ENCODE peak calls at places on chromosomes 2 and 18, in five cellular contexts. G is HCT116; Z is CD8-positive, alpha-beta memory T cell; V is body of pancreas; H is RWPE2. R is an unnamed sample. For H3K4me1, the result is how much of the 10 kb centered on the place peaks cover.

GRCh38 chr2:96939415-96939814 is 47.0 kb downstream of the FAM178B start:
- DNase-seq in G (no peak), Z (no peak), V (no peak), H (no peak), R (no peak)

GRCh38 chr18:38481576-38481975 is 916.0 kb upstream of the CELF4 start:
- DNase-seq in G (no peak), Z (no peak), V (no peak), H (no peak), R (no peak)

GRCh38 chr18:12254137-12254819 is at the start of gene CIDEA:
- DNase-seq in G (no peak), Z (no peak), V (no peak), H (no peak), R (no peak)

GRCh38 chr18:54712315-54712714 is 116.0 kb upstream of the RAB27B start:
- DNase-seq in G (no peak), Z (no peak), V (no peak), H (no peak), R (no peak)

GRCh38 chr2:141824790-141825189 is 306.0 kb downstream of the LRP1B start:
- DNase-seq in G (no peak), Z (no peak), V (no peak), H (no peak), R (no peak)

GRCh38 chr2:234593636-234594035 is 96.8 kb upstream of the ARL4C start:
- DNase-seq in G (no peak), Z (no peak), V (no peak), H (no peak), R (no peak)

GRCh38 chr2:219991116-219991515 is 363.7 kb downstream of the SLC4A3 start:
- DNase-seq in G (no peak), Z (no peak), V (no peak), H (no peak), R (no peak)

GRCh38 chr2:219332542-219332941 is at the start of gene RESP18:
- DNase-seq in G (no peak), Z (no peak), V (no peak), H (no peak), R (no peak)

GRCh38 chr2:191806396-191806795 is 40.5 kb downstream of the CAVIN2 start:
- DNase-seq in G (no peak), Z (no peak), V (no peak), H (no peak), R (no peak)

GRCh38 chr18:10487161-10487560 is 32.7 kb downstream of the APCDD1 start:
- DNase-seq in G (no peak), Z (no peak), V (no peak), H (no peak), R (no peak)

GRCh38 chr2:119424284-119425118 is 7.2 kb upstream of the TMEM37 start:
- DNase-seq in G (no peak), Z (no peak), V (no peak), H (no peak), R (no peak)

GRCh38 chr2:28436525-28437051 is 43.9 kb downstream of the FOSL2 start:
- DNase-seq in G (no peak), Z (no peak), V (peak), H (peak), R (peak)

GRCh38 chr2:99067871-99068270 is 73.6 kb upstream of the C2orf15 start:
- DNase-seq in G (no peak), Z (no peak), V (no peak), H (no peak), R (no peak)

GRCh38 chr2:96985181-96985580 is 1.2 kb downstream of the FAM178B start:
- DNase-seq in G (no peak), Z (no peak), V (no peak), H (no peak), R (no peak)

GRCh38 chr18:46481048-46481846 is 175.8 kb downstream of the LOXHD1 start:
- DNase-seq in G (peak), Z (peak), V (no peak), H (no peak), R (peak)

GRCh38 chr2:4972472-4972871 is 719.7 kb upstream of the SOX11 start:
- DNase-seq in G (no peak), Z (no peak), V (no peak), H (no peak), R (no peak)

GRCh38 chr18:5294618-5295230 is 802 bp downstream of the ZBTB14 start:
- DNase-seq in G (no peak), Z (peak), V (no peak), H (no peak), R (peak)

GRCh38 chr2:69797836-69798465 is 31.5 kb upstream of the GMCL1 start:
- DNase-seq in G (no peak), Z (no peak), V (no peak), H (no peak), R (peak)

GRCh38 chr2:96584017-96584416 is 47.5 kb downstream of the ARID5A start:
- DNase-seq in G (no peak), Z (no peak), V (no peak), H (no peak), R (no peak)

GRCh38 chr18:79441261-79441819 is 45.6 kb downstream of the NFATC1 start:
- DNase-seq in G (no peak), Z (no peak), V (no peak), H (no peak), R (no peak)

GRCh38 chr2:129252781-129253460 is 726.5 kb upstream of the RAB6C start:
- DNase-seq in G (no peak), Z (no peak), V (no peak), H (no peak), R (no peak)

GRCh38 chr2:240664622-240665021 is 18.1 kb downstream of the AQP12B start:
- DNase-seq in G (no peak), Z (no peak), V (no peak), H (no peak), R (no peak)

GRCh38 chr2:46813680-46814079 is 101.9 kb downstream of the MCFD2 start:
- DNase-seq in G (no peak), Z (no peak), V (no peak), H (no peak), R (no peak)

GRCh38 chr2:186036862-186037449 is 298.4 kb downstream of the FSIP2 start:
- DNase-seq in G (no peak), Z (no peak), V (no peak), H (no peak), R (no peak)

GRCh38 chr2:60391250-60392013 is 162.0 kb downstream of the BCL11A start:
- DNase-seq in G (no peak), Z (no peak), V (no peak), H (no peak), R (no peak)
- H3K4me1 ChIP-seq in G (under half), Z (under half), V (under half), H (under half), R (under half)

GRCh38 chr2:148509703-148510036 is 134.9 kb upstream of the EPC2 start:
- DNase-seq in G (no peak), Z (no peak), V (no peak), H (no peak), R (no peak)
- H3K4me3 ChIP-seq in G (peak), Z (no peak), V (peak), H (no peak), R (no peak)

GRCh38 chr2:20074901-20075300 is 23.5 kb upstream of the LAPTM4A start:
- DNase-seq in G (no peak), Z (no peak), V (no peak), H (no peak), R (no peak)

GRCh38 chr2:20071397-20072383 is 20.3 kb upstream of the LAPTM4A start:
- DNase-seq in G (no peak), Z (no peak), V (peak), H (peak), R (no peak)

GRCh38 chr2:20073462-20073861 is 22.0 kb upstream of the LAPTM4A start:
- DNase-seq in G (no peak), Z (no peak), V (no peak), H (no peak), R (no peak)

GRCh38 chr2:20072436-20073158 is 21.2 kb upstream of the LAPTM4A start:
- DNase-seq in G (no peak), Z (no peak), V (no peak), H (no peak), R (no peak)

DNA sequence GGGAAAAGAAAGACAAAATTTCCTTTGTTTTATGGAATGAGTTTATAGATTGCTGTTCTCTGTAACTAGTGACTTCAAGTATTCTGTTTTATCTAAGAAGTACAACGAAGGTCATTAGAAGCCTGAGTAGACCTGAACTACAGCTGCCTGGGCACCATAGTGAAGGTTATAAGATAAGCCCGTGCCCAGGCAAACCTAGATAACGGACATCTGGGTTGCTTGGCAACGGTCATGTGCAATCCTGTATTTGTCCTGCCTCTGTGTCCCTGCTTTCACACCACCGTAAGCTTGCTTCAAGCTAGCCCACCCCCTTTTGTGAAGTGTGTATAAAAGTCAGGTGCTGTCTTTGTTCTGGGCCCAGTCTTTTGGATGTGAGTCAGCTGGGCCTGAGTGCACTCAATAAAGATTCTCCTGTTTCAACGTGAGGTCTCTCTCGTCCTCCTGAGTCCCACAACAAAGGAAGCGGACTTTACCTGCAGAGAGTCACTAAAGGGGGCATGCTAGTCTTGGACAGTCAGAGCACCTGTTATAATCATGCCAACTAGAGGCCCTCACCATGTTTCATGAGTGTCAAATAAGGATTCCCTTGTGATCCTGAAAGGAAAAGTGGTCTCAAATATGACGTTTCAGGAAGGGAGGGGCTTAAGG is 22.7 kb upstream of the LAPTM4A start:
- DNase-seq in G (no peak), Z (no peak), V (peak), H (no peak), R (no peak)
- H3K27ac ChIP-seq in G (no peak), Z (no peak), V (no peak), H (no peak), R (no peak)

GRCh38 chr2:31237348-31238017 is 3.5 kb downstream of the EHD3 start:
- DNase-seq in G (no peak), Z (no peak), V (no peak), H (no peak), R (no peak)

GRCh38 chr2:31238126-31238905 is 4.4 kb downstream of the EHD3 start:
- DNase-seq in G (no peak), Z (no peak), V (no peak), H (no peak), R (peak)

GRCh38 chr2:31235504-31235902 is 1.6 kb downstream of the EHD3 start:
- DNase-seq in G (no peak), Z (no peak), V (no peak), H (no peak), R (no peak)

GRCh38 chr2:31234690-31235503 is 945 bp downstream of the EHD3 start:
- DNase-seq in G (no peak), Z (no peak), V (no peak), H (no peak), R (no peak)

GRCh38 chr2:31236433-31237205 is 2.7 kb downstream of the EHD3 start:
- DNase-seq in G (no peak), Z (no peak), V (no peak), H (no peak), R (no peak)
- H3K4me1 ChIP-seq in G (under half), Z (under half), V (under half), H (under half), R (under half)

GRCh38 chr2:200713704-200714064 is 98.0 kb upstream of the BZW1 start:
- DNase-seq in G (no peak), Z (no peak), V (no peak), H (no peak), R (no peak)
- H3K4me3 ChIP-seq in G (peak), Z (peak), V (no peak), H (no peak), R (no peak)

DNA sequence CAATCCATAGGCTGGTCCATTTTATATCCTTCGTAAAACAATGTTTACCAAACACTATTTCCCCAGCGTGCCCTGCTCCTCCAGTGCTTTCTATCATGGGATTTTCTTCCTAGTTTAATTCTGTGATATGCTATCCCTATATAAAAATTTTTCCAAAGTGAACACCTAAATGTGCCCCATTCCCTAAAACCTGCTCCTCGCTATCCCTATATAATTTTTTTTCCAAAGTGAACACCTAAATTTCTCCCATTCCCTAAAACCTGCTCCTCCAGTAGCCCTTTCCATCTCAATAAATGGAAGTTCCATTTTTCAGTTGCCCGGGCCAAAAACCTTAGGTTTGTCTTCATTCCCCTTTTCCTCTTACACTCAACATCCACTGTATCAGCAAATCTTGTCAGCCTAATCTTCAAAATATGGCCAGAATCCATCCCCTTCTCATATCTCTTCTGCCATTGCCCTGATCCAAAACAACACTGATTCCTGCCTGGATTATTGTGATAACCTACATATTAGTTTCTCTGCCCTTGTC is 26.1 kb downstream of the APOB start:
- DNase-seq in G (no peak), Z (no peak), V (no peak), H (no peak), R (no peak)
- H3K27ac ChIP-seq in G (no peak), Z (no peak), V (no peak), H (no peak), R (no peak)

GRCh38 chr2:207532676-207533075 is 2.9 kb downstream of the CREB1 start:
- DNase-seq in G (no peak), Z (no peak), V (no peak), H (no peak), R (no peak)
- H3K4me1 ChIP-seq in G (under half), Z (half or more), V (under half), H (under half), R (under half)

DNA sequence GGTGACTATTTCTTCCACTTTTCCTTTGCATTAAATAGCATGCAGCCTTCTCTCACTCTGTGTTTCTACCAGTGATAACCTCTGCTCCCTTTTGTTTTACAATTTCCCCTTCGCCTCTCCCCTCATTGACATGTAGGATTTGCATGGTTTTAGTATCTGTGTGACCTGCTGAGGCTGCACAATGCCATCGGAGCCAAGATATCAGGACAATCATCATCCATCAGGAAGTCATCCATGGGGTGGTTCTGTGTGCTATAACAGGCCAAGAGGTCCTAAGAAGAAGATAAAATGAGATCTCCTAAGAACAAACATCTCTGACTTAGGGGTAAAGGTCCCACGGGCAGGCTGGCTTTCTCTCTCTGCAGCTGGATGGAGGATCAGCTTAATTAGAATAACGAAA is 65.6 kb downstream of the EHD3 start:
- DNase-seq in G (no peak), Z (no peak), V (no peak), H (no peak), R (no peak)
- H3K4me3 ChIP-seq in G (no peak), Z (no peak), V (no peak), H (no peak), R (no peak)

GRCh38 chr18:2448565-2449151 is 122.6 kb downstream of the METTL4 start:
- DNase-seq in G (no peak), Z (no peak), V (no peak), H (no peak), R (no peak)

GRCh38 chr18:2451556-2451955 is 119.7 kb downstream of the METTL4 start:
- DNase-seq in G (no peak), Z (no peak), V (no peak), H (no peak), R (no peak)
- H3K27ac ChIP-seq in G (no peak), Z (no peak), V (no peak), H (no peak), R (no peak)